ENCODE peak calls at places on chromosomes 5 and 9, in eight cellular contexts. S, L, H, Y, R, G, Z and B are unnamed samples. For H3K4me1, the result is how much of the 10 kb centered on the place peaks cover.

GRCh38 chr9:36148652-36149051 is 12.1 kb downstream of the GLIPR2 start:
- DNase-seq in S (no peak), L (peak), H (peak), Y (peak), R (peak), G (no peak), Z (peak), B (no peak)

GRCh38 chr9:73065439-73065838 is 86.2 kb upstream of the ANXA1 start:
- DNase-seq in S (no peak), L (no peak), H (no peak), Y (no peak), R (no peak), G (no peak), Z (no peak), B (no peak)

GRCh38 chr5:76938177-76938576 is 14.7 kb upstream of the CRHBP start:
- DNase-seq in S (no peak), L (no peak), H (no peak), Y (no peak), R (no peak), G (no peak), Z (no peak), B (no peak)

GRCh38 chr5:172714491-172715420 is 56.2 kb downstream of the DUSP1 start:
- DNase-seq in S (no peak), L (peak), H (peak), Y (peak), R (peak), G (peak), Z (peak), B (no peak)

GRCh38 chr9:31969552-31969951 is 414.9 kb upstream of the ACO1 start:
- DNase-seq in S (no peak), L (no peak), H (no peak), Y (no peak), R (no peak), G (no peak), Z (no peak), B (no peak)

GRCh38 chr9:133874061-133874638 is 118.0 kb downstream of the VAV2 start:
- DNase-seq in S (no peak), L (no peak), H (no peak), Y (no peak), R (no peak), G (no peak), Z (peak), B (no peak)

GRCh38 chr5:108696951-108697715 is 50.6 kb upstream of the FER start:
- DNase-seq in S (no peak), L (no peak), H (no peak), Y (no peak), R (no peak), G (no peak), Z (no peak), B (no peak)

GRCh38 chr5:145801195-145801594 is 33.9 kb downstream of the PRELID2 start:
- DNase-seq in S (no peak), L (no peak), H (no peak), Y (no peak), R (no peak), G (no peak), Z (no peak), B (no peak)

GRCh38 chr5:42064821-42065220 is 139.7 kb downstream of the FBXO4 start:
- DNase-seq in S (no peak), L (no peak), H (no peak), Y (no peak), R (no peak), G (no peak), Z (no peak), B (no peak)

GRCh38 chr9:34430843-34431437 is 27.4 kb downstream of the FAM219A start:
- DNase-seq in S (peak), L (no peak), H (peak), Y (peak), R (peak), G (peak), Z (peak), B (peak)

GRCh38 chr5:113202904-113203716 is 226.5 kb downstream of the DCP2 start:
- DNase-seq in S (no peak), L (no peak), H (peak), Y (peak), R (peak), G (peak), Z (peak), B (no peak)

GRCh38 chr9:113156880-113157279 is 6.1 kb downstream of the SLC31A2 start:
- DNase-seq in S (no peak), L (no peak), H (no peak), Y (no peak), R (no peak), G (no peak), Z (no peak), B (no peak)

GRCh38 chr5:10351199-10351881 is 2.2 kb upstream of the MARCHF6 start:
- DNase-seq in S (no peak), L (no peak), H (peak), Y (no peak), R (no peak), G (no peak), Z (no peak), B (no peak)

GRCh38 chr5:166493042-166493441 is 1798.4 kb upstream of the WWC1 start:
- DNase-seq in S (no peak), L (no peak), H (no peak), Y (no peak), R (no peak), G (no peak), Z (no peak), B (no peak)

GRCh38 chr9:121685795-121686377 is 34.5 kb downstream of the DAB2IP start:
- DNase-seq in S (no peak), L (no peak), H (no peak), Y (no peak), R (no peak), G (no peak), Z (no peak), B (no peak)

GRCh38 chr9:132961002-132961401 is 16.6 kb upstream of the TSC1 start:
- DNase-seq in S (no peak), L (no peak), H (no peak), Y (no peak), R (no peak), G (no peak), Z (no peak), B (no peak)

GRCh38 chr5:57466544-57466943 is 16.1 kb downstream of the ACTBL2 start:
- DNase-seq in S (no peak), L (no peak), H (no peak), Y (no peak), R (no peak), G (no peak), Z (no peak), B (no peak)

GRCh38 chr5:174336479-174336878 is 291.0 kb downstream of the NSG2 start:
- DNase-seq in S (no peak), L (no peak), H (no peak), Y (no peak), R (no peak), G (no peak), Z (no peak), B (no peak)

GRCh38 chr5:50699737-50700136 is 33.3 kb downstream of the PARP8 start:
- DNase-seq in S (no peak), L (no peak), H (no peak), Y (no peak), R (no peak), G (no peak), Z (no peak), B (no peak)

GRCh38 chr9:133921866-133922265 is 70.3 kb downstream of the VAV2 start:
- DNase-seq in S (no peak), L (no peak), H (no peak), Y (no peak), R (no peak), G (no peak), Z (no peak), B (no peak)

GRCh38 chr5:165497707-165498106 is 1992.3 kb downstream of the MAT2B start:
- DNase-seq in S (peak), L (no peak), H (no peak), Y (no peak), R (no peak), G (peak), Z (peak), B (peak)

GRCh38 chr5:170312666-170313065 is 15.1 kb upstream of the LCP2 start:
- DNase-seq in S (no peak), L (no peak), H (no peak), Y (no peak), R (no peak), G (no peak), Z (peak), B (no peak)

GRCh38 chr9:137757613-137758029 is 120.0 kb upstream of the CACNA1B start:
- DNase-seq in S (no peak), L (peak), H (no peak), Y (no peak), R (no peak), G (no peak), Z (peak), B (no peak)

GRCh38 chr5:116361171-116361967 is 213.3 kb downstream of the SEMA6A start:
- DNase-seq in S (no peak), L (no peak), H (peak), Y (no peak), R (peak), G (peak), Z (no peak), B (peak)

GRCh38 chr5:98248949-98249348 is 524.5 kb upstream of the RGMB start:
- DNase-seq in S (no peak), L (no peak), H (no peak), Y (no peak), R (no peak), G (no peak), Z (no peak), B (no peak)

GRCh38 chr9:82332018-82332773 is 343.6 kb downstream of the SPATA31D1 start:
- DNase-seq in S (no peak), L (no peak), H (no peak), Y (no peak), R (no peak), G (no peak), Z (peak), B (no peak)

GRCh38 chr5:139637438-139638089 is 10.6 kb upstream of the CXXC5 start:
- DNase-seq in S (no peak), L (peak), H (peak), Y (peak), R (peak), G (peak), Z (no peak), B (no peak)

GRCh38 chr9:85900504-85901201 is 40.3 kb upstream of the NAA35 start:
- DNase-seq in S (peak), L (peak), H (no peak), Y (no peak), R (no peak), G (peak), Z (peak), B (peak)

GRCh38 chr5:36630201-36630968 is 24.0 kb downstream of the SLC1A3 start:
- DNase-seq in S (no peak), L (no peak), H (no peak), Y (no peak), R (no peak), G (no peak), Z (no peak), B (no peak)

GRCh38 chr9:81964216-81965171 is 21.2 kb downstream of the SPATA31D3 start:
- DNase-seq in S (no peak), L (no peak), H (no peak), Y (no peak), R (no peak), G (no peak), Z (no peak), B (no peak)

GRCh38 chr9:127777368-127777960 is 1.0 kb downstream of the SH2D3C start:
- DNase-seq in S (no peak), L (no peak), H (no peak), Y (no peak), R (no peak), G (no peak), Z (no peak), B (no peak)

GRCh38 chr5:73170522-73170921 is 2.5 kb upstream of the TMEM174 start:
- DNase-seq in S (peak), L (no peak), H (no peak), Y (no peak), R (no peak), G (peak), Z (peak), B (peak)

GRCh38 chr9:107306308-107306707 is 23.2 kb downstream of the RAD23B start:
- DNase-seq in S (no peak), L (no peak), H (no peak), Y (no peak), R (no peak), G (no peak), Z (no peak), B (no peak)

GRCh38 chr9:34674440-34674839 is 12.0 kb upstream of the CCL27 start:
- DNase-seq in S (no peak), L (no peak), H (no peak), Y (no peak), R (no peak), G (no peak), Z (no peak), B (no peak)

GRCh38 chr5:93519737-93520136 is 61.3 kb downstream of the NR2F1-AS1 start:
- DNase-seq in S (no peak), L (no peak), H (no peak), Y (no peak), R (no peak), G (no peak), Z (no peak), B (no peak)

GRCh38 chr5:121503111-121503840 is 348.4 kb upstream of the FTMT start:
- DNase-seq in S (peak), L (no peak), H (peak), Y (peak), R (peak), G (peak), Z (peak), B (peak)

GRCh38 chr5:34534237-34535108 is 121.7 kb upstream of the RAI14 start:
- DNase-seq in S (no peak), L (no peak), H (no peak), Y (no peak), R (no peak), G (no peak), Z (no peak), B (no peak)
- H3K4me1 ChIP-seq in S (under half), L (under half), H (under half), Y (under half), R (under half), G (under half), Z (under half), B (under half)

GRCh38 chr9:136107953-136108647 is 10.6 kb downstream of the TMEM250 start:
- DNase-seq in S (no peak), L (no peak), H (no peak), Y (no peak), R (no peak), G (peak), Z (no peak), B (no peak)
- H3K4me1 ChIP-seq in S (half or more), L (half or more), H (under half), Y (under half), R (under half), G (under half), Z (under half), B (under half)

GRCh38 chr5:17233488-17233887 is 16.1 kb downstream of the BASP1 start:
- DNase-seq in S (no peak), L (no peak), H (no peak), Y (no peak), R (no peak), G (no peak), Z (no peak), B (no peak)
- H3K4me1 ChIP-seq in S (under half), L (under half), H (under half), Y (under half), R (under half), G (under half), Z (half or more), B (under half)

GRCh38 chr5:34501840-34502239 is 154.3 kb upstream of the RAI14 start:
- DNase-seq in S (no peak), L (no peak), H (no peak), Y (no peak), R (no peak), G (no peak), Z (no peak), B (no peak)
- H3K4me1 ChIP-seq in S (under half), L (under half), H (under half), Y (under half), R (under half), G (under half), Z (under half), B (under half)

GRCh38 chr5:127063236-127063913 is 9.9 kb downstream of the C5orf63 start:
- DNase-seq in S (no peak), L (no peak), H (no peak), Y (no peak), R (no peak), G (no peak), Z (no peak), B (no peak)

GRCh38 chr5:127061537-127061936 is 11.8 kb downstream of the C5orf63 start:
- DNase-seq in S (no peak), L (no peak), H (no peak), Y (no peak), R (no peak), G (no peak), Z (no peak), B (no peak)

GRCh38 chr5:127061956-127062355 is 11.3 kb downstream of the C5orf63 start:
- DNase-seq in S (no peak), L (no peak), H (no peak), Y (no peak), R (no peak), G (no peak), Z (no peak), B (no peak)

GRCh38 chr5:127066721-127067120 is 6.6 kb downstream of the C5orf63 start:
- DNase-seq in S (no peak), L (no peak), H (no peak), Y (no peak), R (no peak), G (no peak), Z (no peak), B (no peak)

GRCh38 chr5:127064253-127064652 is 9.0 kb downstream of the C5orf63 start:
- DNase-seq in S (no peak), L (no peak), H (no peak), Y (no peak), R (no peak), G (no peak), Z (no peak), B (no peak)
- H3K4me1 ChIP-seq in S (under half), L (under half), H (under half), Y (under half), R (under half), G (under half), Z (under half), B (under half)

GRCh38 chr9:109315480-109315879 is 5.4 kb downstream of the EPB41L4B start:
- DNase-seq in S (no peak), L (no peak), H (no peak), Y (no peak), R (no peak), G (no peak), Z (no peak), B (no peak)
- H3K4me1 ChIP-seq in S (under half), L (under half), H (under half), Y (under half), R (under half), G (under half), Z (half or more), B (under half)

GRCh38 chr5:132073231-132074013 is at the start of gene CSF2:
- DNase-seq in S (no peak), L (no peak), H (no peak), Y (no peak), R (no peak), G (no peak), Z (no peak), B (no peak)
- H3K4me1 ChIP-seq in S (under half), L (under half), H (under half), Y (under half), R (under half), G (under half), Z (under half), B (under half)

GRCh38 chr9:136086951-136087740 is 7.9 kb downstream of the NACC2 start:
- DNase-seq in S (no peak), L (no peak), H (no peak), Y (no peak), R (no peak), G (peak), Z (no peak), B (no peak)

GRCh38 chr9:136089697-136090045 is 5.4 kb downstream of the NACC2 start:
- DNase-seq in S (no peak), L (peak), H (no peak), Y (no peak), R (no peak), G (no peak), Z (no peak), B (no peak)

GRCh38 chr9:136088939-136089696 is 6.0 kb downstream of the NACC2 start:
- DNase-seq in S (no peak), L (no peak), H (no peak), Y (no peak), R (no peak), G (peak), Z (no peak), B (no peak)

GRCh38 chr9:136087741-136088480 is 7.2 kb downstream of the NACC2 start:
- DNase-seq in S (no peak), L (no peak), H (no peak), Y (no peak), R (peak), G (peak), Z (no peak), B (no peak)

GRCh38 chr9:136088481-136088938 is 6.6 kb downstream of the NACC2 start:
- DNase-seq in S (no peak), L (no peak), H (no peak), Y (no peak), R (no peak), G (peak), Z (no peak), B (no peak)
- H3K4me1 ChIP-seq in S (half or more), L (under half), H (under half), Y (under half), R (under half), G (under half), Z (under half), B (under half)